ENCODE peak calls at places on chromosomes 16 and 17, in five cellular contexts. F is T-helper 1 cell; M is colonic mucosa; D is dermis microvascular lymphatic vessel endothelial cell; Y is activated CD4-positive, alpha-beta T cell treated with anti-CD3 and anti-CD28 coated beads for 24 hours. T is an unnamed sample.

GRCh38 chr16:84970447-84971127 is 40.7 kb downstream of the ZDHHC7 start:
- DNase-seq in Y (peak; percentile 67), D (peak; percentile 75), F (peak; percentile 76), M (peak; percentile 81), T (peak; percentile 84)

GRCh38 chr17:12485361-12485911 is 180.3 kb upstream of the MYOCD start:
- DNase-seq in M (no peak), D (no peak), Y (no peak), F (no peak), T (no peak)

GRCh38 chr16:80085606-80086005 is 455.2 kb upstream of the DYNLRB2 start:
- DNase-seq in Y (no peak), D (no peak), F (no peak), M (no peak), T (no peak)

GRCh38 chr16:88761830-88762229 is 23.2 kb downstream of the PIEZO1 start:
- DNase-seq in D (no peak), Y (no peak), F (no peak), M (peak; percentile 59), T (no peak)

GRCh38 chr16:11956558-11956957 is 8.5 kb upstream of the TNFRSF17 start:
- DNase-seq in F (no peak), Y (no peak), M (no peak), D (no peak), T (no peak)

GRCh38 chr17:77233635-77234334 is 93.0 kb downstream of the SEC14L1 start:
- DNase-seq in D (peak; percentile 84), M (no peak), F (peak; percentile 44), Y (no peak), T (no peak)

GRCh38 chr17:1714488-1714979 is 4.4 kb upstream of the TLCD2 start:
- DNase-seq in D (peak; percentile 97), M (peak; percentile 100), F (no peak), Y (no peak), T (no peak)

GRCh38 chr16:3610698-3611144 is 685 bp downstream of the SLX4 start:
- DNase-seq in D (peak; percentile 26), M (no peak), Y (no peak), F (no peak), T (no peak)

GRCh38 chr16:19524866-19525723 is 1.4 kb downstream of the CCP110 start:
- DNase-seq in M (no peak), D (no peak), F (no peak), Y (no peak), T (no peak)

GRCh38 chr17:40314557-40314953 is 5.6 kb downstream of the RARA start:
- DNase-seq in M (peak; percentile 90), Y (peak; percentile 71), F (peak; percentile 93), D (peak; percentile 97), T (peak; percentile 85)

GRCh38 chr17:5888811-5889210 is 181.4 kb upstream of the WSCD1 start:
- DNase-seq in M (no peak), Y (no peak), F (no peak), D (no peak), T (no peak)

GRCh38 chr16:57601801-57602478 is 26.5 kb upstream of the ADGRG1 start:
- DNase-seq in Y (no peak), D (no peak), F (peak; percentile 97), M (no peak), T (peak; percentile 47)

GRCh38 chr16:87956169-87956770 is 5.0 kb downstream of the BANP start:
- DNase-seq in D (peak; percentile 70), M (peak; percentile 48), F (peak; percentile 88), Y (peak; percentile 58), T (peak; percentile 72)

GRCh38 chr17:78000351-78000750 is 41.8 kb downstream of the TNRC6C start:
- DNase-seq in Y (no peak), M (no peak), F (no peak), D (peak; percentile 76), T (no peak)

GRCh38 chr16:78244131-78244899 is 144.9 kb downstream of the WWOX start:
- DNase-seq in F (no peak), Y (no peak), D (no peak), M (no peak), T (no peak)

GRCh38 chr17:45132569-45133463 is 501 bp upstream of the PLCD3 start:
- DNase-seq in Y (peak; percentile 51), F (peak; percentile 73), M (peak; percentile 85), D (peak; percentile 88), T (peak; percentile 64)

GRCh38 chr17:41919840-41920579 is 1.3 kb upstream of the ACLY start:
- DNase-seq in D (no peak), M (peak; percentile 29), F (no peak), Y (no peak), T (no peak)

GRCh38 chr17:7886227-7887037 is 2.2 kb upstream of the CHD3 start:
- DNase-seq in Y (peak; percentile 24), D (peak; percentile 45), F (peak; percentile 47), M (peak; percentile 65), T (peak; percentile 29)

GRCh38 chr16:54174201-54174600 is 112.4 kb downstream of the IRX3 start:
- DNase-seq in Y (no peak), M (no peak), F (no peak), D (no peak), T (no peak)

GRCh38 chr17:61064087-61064951 is 335.3 kb upstream of the TBX2 start:
- DNase-seq in M (no peak), D (no peak), F (no peak), Y (no peak), T (no peak)

GRCh38 chr17:57675427-57675826 is 69.7 kb downstream of the CCDC182 start:
- DNase-seq in M (peak; percentile 8), D (no peak), Y (no peak), F (no peak), T (no peak)

GRCh38 chr17:76538941-76539340 is 903 bp upstream of the PRCD start:
- DNase-seq in D (no peak), Y (no peak), M (no peak), F (no peak), T (no peak)

GRCh38 chr16:48523415-48524204 is 86.4 kb downstream of the N4BP1 start:
- DNase-seq in F (no peak), M (no peak), Y (no peak), D (no peak), T (no peak)

GRCh38 chr17:16419929-16420271 is 4.5 kb downstream of the TRPV2 start:
- DNase-seq in M (no peak), Y (no peak), D (no peak), F (peak; percentile 56), T (peak; percentile 60)

GRCh38 chr16:68972720-68973119 is 129.4 kb downstream of the TANGO6 start:
- DNase-seq in D (peak; percentile 73), M (no peak), F (no peak), Y (no peak), T (no peak)